ENCODE peak calls at places on chromosomes 11 and 22, in six cellular contexts. One of them, this sample, is unnamed.

GRCh38 chr11:128467610-128468041 is 119.7 kb downstream of the ETS1 start:
- DNase-seq in upper lobe of left lung: no peak
- DNase-seq in kidney epithelial cell: peak; percentile 100
- DNase-seq in astrocyte of the spinal cord: peak; percentile 98
- DNase-seq in lower lobe of right lung: no peak
- DNase-seq in SJSA1: peak; percentile 95
- DNase-seq in this sample: no peak

GRCh38 chr11:71135112-71135511 is 117.3 kb downstream of the SHANK2 start:
- DNase-seq in kidney epithelial cell: no peak
- DNase-seq in SJSA1: no peak
- DNase-seq in upper lobe of left lung: no peak
- DNase-seq in lower lobe of right lung: no peak
- DNase-seq in astrocyte of the spinal cord: no peak
- DNase-seq in this sample: no peak

GRCh38 chr11:126440792-126441514 is 85.5 kb downstream of the ST3GAL4 start:
- DNase-seq in astrocyte of the spinal cord: peak; percentile 68
- DNase-seq in SJSA1: peak; percentile 70
- DNase-seq in kidney epithelial cell: no peak
- DNase-seq in lower lobe of right lung: peak; percentile 81
- DNase-seq in upper lobe of left lung: peak; percentile 75
- DNase-seq in this sample: peak; percentile 83

GRCh38 chr11:35415488-35415887 is 3.9 kb downstream of the SLC1A2 start:
- DNase-seq in upper lobe of left lung: no peak
- DNase-seq in astrocyte of the spinal cord: no peak
- DNase-seq in SJSA1: no peak
- DNase-seq in kidney epithelial cell: no peak
- DNase-seq in lower lobe of right lung: no peak
- DNase-seq in this sample: no peak

GRCh38 chr11:36478700-36479329 is 31.3 kb downstream of the TRAF6 start:
- DNase-seq in kidney epithelial cell: no peak
- DNase-seq in upper lobe of left lung: no peak
- DNase-seq in SJSA1: no peak
- DNase-seq in lower lobe of right lung: no peak
- DNase-seq in astrocyte of the spinal cord: peak; percentile 72
- DNase-seq in this sample: no peak

GRCh38 chr11:123509737-123510578 is 79.9 kb downstream of the GRAMD1B start:
- DNase-seq in upper lobe of left lung: no peak
- DNase-seq in kidney epithelial cell: peak; percentile 41
- DNase-seq in SJSA1: no peak
- DNase-seq in astrocyte of the spinal cord: peak; percentile 88
- DNase-seq in lower lobe of right lung: no peak
- DNase-seq in this sample: no peak

GRCh38 chr11:68780829-68781228 is 29.5 kb upstream of the TESMIN start:
- DNase-seq in SJSA1: no peak
- DNase-seq in kidney epithelial cell: no peak
- DNase-seq in lower lobe of right lung: peak; percentile 77
- DNase-seq in astrocyte of the spinal cord: no peak
- DNase-seq in upper lobe of left lung: peak; percentile 60
- DNase-seq in this sample: peak; percentile 87

GRCh38 chr11:296206-296975 is 2.9 kb downstream of the IFITM5 start:
- DNase-seq in SJSA1: no peak
- DNase-seq in lower lobe of right lung: peak; percentile 42
- DNase-seq in upper lobe of left lung: no peak
- DNase-seq in kidney epithelial cell: no peak
- DNase-seq in astrocyte of the spinal cord: no peak
- DNase-seq in this sample: no peak

GRCh38 chr11:61293869-61294716 is 1.0 kb downstream of the VWCE start:
- DNase-seq in kidney epithelial cell: no peak
- DNase-seq in upper lobe of left lung: no peak
- DNase-seq in astrocyte of the spinal cord: peak; percentile 33
- DNase-seq in lower lobe of right lung: peak; percentile 55
- DNase-seq in SJSA1: no peak
- DNase-seq in this sample: peak; percentile 37

GRCh38 chr11:32100495-32100894 is 9.6 kb downstream of the RCN1 start:
- DNase-seq in kidney epithelial cell: no peak
- DNase-seq in upper lobe of left lung: no peak
- DNase-seq in SJSA1: no peak
- DNase-seq in lower lobe of right lung: no peak
- DNase-seq in astrocyte of the spinal cord: no peak
- DNase-seq in this sample: no peak

GRCh38 chr11:128214263-128214662 is 373.1 kb downstream of the ETS1 start:
- DNase-seq in SJSA1: no peak
- DNase-seq in kidney epithelial cell: no peak
- DNase-seq in astrocyte of the spinal cord: peak; percentile 14
- DNase-seq in lower lobe of right lung: no peak
- DNase-seq in upper lobe of left lung: no peak
- DNase-seq in this sample: no peak

GRCh38 chr22:23248583-23248982 is 68.3 kb downstream of the BCR start:
- DNase-seq in lower lobe of right lung: no peak
- DNase-seq in kidney epithelial cell: no peak
- DNase-seq in SJSA1: no peak
- DNase-seq in astrocyte of the spinal cord: peak; percentile 44
- DNase-seq in upper lobe of left lung: peak; percentile 68
- DNase-seq in this sample: peak; percentile 58

GRCh38 chr11:77042111-77042726 is 8.0 kb downstream of the B3GNT6 start:
- DNase-seq in kidney epithelial cell: no peak
- DNase-seq in SJSA1: no peak
- DNase-seq in lower lobe of right lung: no peak
- DNase-seq in upper lobe of left lung: no peak
- DNase-seq in astrocyte of the spinal cord: no peak
- DNase-seq in this sample: no peak

GRCh38 chr11:77040889-77041288 is 6.7 kb downstream of the B3GNT6 start:
- DNase-seq in upper lobe of left lung: no peak
- DNase-seq in astrocyte of the spinal cord: no peak
- DNase-seq in SJSA1: no peak
- DNase-seq in kidney epithelial cell: no peak
- DNase-seq in lower lobe of right lung: no peak
- DNase-seq in this sample: no peak

GRCh38 chr11:77039491-77040400 is 5.5 kb downstream of the B3GNT6 start:
- DNase-seq in lower lobe of right lung: no peak
- DNase-seq in SJSA1: no peak
- DNase-seq in upper lobe of left lung: no peak
- DNase-seq in astrocyte of the spinal cord: peak; percentile 33
- DNase-seq in kidney epithelial cell: no peak
- DNase-seq in this sample: no peak

GRCh38 chr11:77038825-77039326 is 4.7 kb downstream of the B3GNT6 start:
- DNase-seq in astrocyte of the spinal cord: no peak
- DNase-seq in lower lobe of right lung: no peak
- DNase-seq in SJSA1: no peak
- DNase-seq in upper lobe of left lung: no peak
- DNase-seq in kidney epithelial cell: no peak
- DNase-seq in this sample: no peak

DNA sequence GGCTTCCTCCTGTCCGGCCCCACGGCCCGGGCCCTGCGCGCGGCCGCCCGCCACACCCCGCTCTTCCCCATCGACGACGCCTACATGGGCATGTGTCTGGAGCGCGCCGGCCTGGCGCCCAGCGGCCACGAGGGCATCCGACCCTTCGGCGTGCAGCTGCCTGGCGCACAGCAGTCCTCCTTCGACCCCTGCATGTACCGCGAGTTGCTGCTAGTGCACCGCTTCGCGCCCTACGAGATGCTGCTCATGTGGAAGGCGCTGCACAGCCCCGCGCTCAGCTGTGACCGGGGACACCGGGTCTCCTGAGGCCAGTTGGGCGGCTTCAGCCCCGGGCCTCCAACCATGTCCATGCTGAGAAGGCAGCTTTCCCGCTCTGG is 6.2 kb downstream of the B3GNT6 start:
- DNase-seq in kidney epithelial cell: no peak
- DNase-seq in upper lobe of left lung: no peak
- DNase-seq in astrocyte of the spinal cord: no peak
- DNase-seq in lower lobe of right lung: no peak
- DNase-seq in SJSA1: no peak
- DNase-seq in this sample: no peak
- H3K4me3 ChIP-seq in kidney epithelial cell: no peak overlapping the region
- H3K4me3 ChIP-seq in upper lobe of left lung: no peak overlapping the region
- H3K4me3 ChIP-seq in astrocyte of the spinal cord: no peak overlapping the region
- H3K4me3 ChIP-seq in lower lobe of right lung: no peak overlapping the region
- H3K4me3 ChIP-seq in SJSA1: no peak overlapping the region
- H3K4me3 ChIP-seq in this sample: no peak overlapping the region

DNA sequence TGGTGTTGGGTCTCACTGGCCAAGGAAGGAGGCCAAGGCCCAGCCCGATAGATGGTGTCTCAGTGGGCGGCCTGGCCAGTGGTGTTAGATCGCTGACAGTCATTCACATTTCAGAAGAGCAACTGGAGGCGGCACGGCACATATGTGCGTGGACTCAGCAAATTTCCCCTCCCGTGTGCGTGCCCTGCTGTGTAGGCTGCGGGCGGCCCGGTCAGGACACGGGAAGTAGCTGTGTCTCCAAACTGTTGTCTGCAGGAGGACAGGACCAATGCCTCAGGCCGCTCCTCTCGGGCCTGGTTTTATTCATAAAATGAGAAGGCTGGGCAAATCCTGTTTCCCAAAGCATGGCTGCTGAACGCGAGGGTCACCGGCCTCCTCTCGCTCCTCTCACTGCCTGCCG is 711.7 kb downstream of the BRD1 start:
- DNase-seq in lower lobe of right lung: no peak
- DNase-seq in astrocyte of the spinal cord: no peak
- DNase-seq in kidney epithelial cell: no peak
- DNase-seq in upper lobe of left lung: no peak
- DNase-seq in SJSA1: no peak
- DNase-seq in this sample: no peak
- H3K4me3 ChIP-seq in lower lobe of right lung: no peak overlapping the region
- H3K4me3 ChIP-seq in astrocyte of the spinal cord: no peak overlapping the region
- H3K4me3 ChIP-seq in kidney epithelial cell: no peak overlapping the region
- H3K4me3 ChIP-seq in upper lobe of left lung: no peak overlapping the region
- H3K4me3 ChIP-seq in SJSA1: no peak overlapping the region
- H3K4me3 ChIP-seq in this sample: no peak overlapping the region

GRCh38 chr11:6391548-6392134 is 1.4 kb downstream of the SMPD1 start:
- DNase-seq in lower lobe of right lung: no peak
- DNase-seq in astrocyte of the spinal cord: no peak
- DNase-seq in SJSA1: no peak
- DNase-seq in upper lobe of left lung: no peak
- DNase-seq in kidney epithelial cell: no peak
- DNase-seq in this sample: no peak
- H3K4me3 ChIP-seq in lower lobe of right lung: peak overlapping the region; percentile 81
- H3K4me3 ChIP-seq in astrocyte of the spinal cord: no peak overlapping the region
- H3K4me3 ChIP-seq in SJSA1: no peak overlapping the region
- H3K4me3 ChIP-seq in upper lobe of left lung: peak overlapping the region; percentile 68
- H3K4me3 ChIP-seq in kidney epithelial cell: no peak overlapping the region
- H3K4me3 ChIP-seq in this sample: peak overlapping the region; percentile 72

DNA sequence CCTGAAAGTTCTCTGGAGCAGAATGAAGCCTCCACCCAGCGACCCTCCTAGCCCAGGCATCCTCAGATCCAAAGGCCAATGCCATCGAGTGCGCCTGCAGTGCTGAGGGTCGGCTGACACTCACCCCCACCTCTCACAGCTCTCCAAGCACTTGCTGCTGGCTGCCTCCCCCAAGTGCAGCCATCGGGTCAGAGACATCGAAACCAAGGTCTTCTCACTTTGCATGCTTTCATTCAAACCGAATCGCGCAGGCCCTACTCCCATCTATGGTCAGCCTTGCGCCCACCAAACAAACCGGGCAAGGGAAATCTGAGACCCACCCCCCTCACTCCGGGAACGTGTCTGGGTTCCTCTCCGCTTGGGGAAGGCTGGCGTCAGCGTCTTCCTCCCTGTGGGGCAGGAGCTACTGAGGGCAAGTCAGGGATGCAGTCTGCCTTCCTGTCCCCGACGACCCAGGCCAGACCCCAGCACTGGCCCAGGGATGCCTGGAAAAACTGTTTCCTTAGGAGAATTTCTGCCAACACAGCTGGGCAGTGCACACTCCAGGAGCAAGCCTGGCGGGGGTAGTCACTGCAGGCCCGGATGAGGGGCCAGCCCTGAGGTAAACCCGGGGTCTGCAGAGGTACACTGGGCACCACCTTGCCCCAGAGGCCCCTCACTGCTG is 7.0 kb downstream of the WNT7B start:
- DNase-seq in lower lobe of right lung: no peak
- DNase-seq in upper lobe of left lung: no peak
- DNase-seq in astrocyte of the spinal cord: no peak
- DNase-seq in SJSA1: no peak
- DNase-seq in kidney epithelial cell: no peak
- DNase-seq in this sample: no peak
- H3K4me3 ChIP-seq in lower lobe of right lung: no peak overlapping the region
- H3K4me3 ChIP-seq in upper lobe of left lung: no peak overlapping the region
- H3K4me3 ChIP-seq in astrocyte of the spinal cord: peak overlapping the region; percentile 56
- H3K4me3 ChIP-seq in SJSA1: no peak overlapping the region
- H3K4me3 ChIP-seq in kidney epithelial cell: no peak overlapping the region
- H3K4me3 ChIP-seq in this sample: no peak overlapping the region

DNA sequence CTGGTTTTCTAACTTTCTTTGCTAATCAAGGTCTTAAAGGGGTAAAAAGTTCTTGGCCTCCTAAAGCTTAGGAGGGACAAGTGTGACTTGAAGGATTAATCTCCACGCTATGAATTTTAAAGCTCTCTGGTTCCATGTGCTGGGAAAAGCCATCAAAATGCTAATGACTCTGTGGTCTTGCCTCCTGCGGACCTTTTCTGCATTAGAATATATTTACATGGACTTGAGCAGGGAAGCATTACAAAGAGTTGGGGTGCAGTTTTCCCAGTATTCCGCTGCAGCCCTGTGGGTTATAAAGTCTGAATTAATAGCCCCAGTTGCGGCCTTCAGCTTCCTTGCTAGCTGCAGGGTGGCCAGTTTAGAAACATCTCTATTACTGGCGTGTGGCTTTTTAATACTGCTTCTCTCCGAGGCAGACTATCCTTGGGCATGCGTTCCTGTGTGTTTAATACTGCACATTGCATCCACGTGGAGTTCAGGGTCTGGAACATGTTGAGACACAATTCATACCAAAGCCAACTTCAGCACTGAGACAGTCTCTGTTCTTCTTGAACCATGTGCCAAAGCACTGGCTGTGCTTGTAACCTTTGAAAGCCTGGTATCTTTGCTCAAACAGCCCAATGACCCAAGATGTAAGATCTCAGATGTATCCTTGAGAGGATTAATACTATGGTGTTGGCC is 27.3 kb downstream of the TSPAN18 start:
- DNase-seq in kidney epithelial cell: no peak
- DNase-seq in lower lobe of right lung: no peak
- DNase-seq in upper lobe of left lung: no peak
- DNase-seq in SJSA1: no peak
- DNase-seq in astrocyte of the spinal cord: no peak
- DNase-seq in this sample: no peak
- H3K4me3 ChIP-seq in kidney epithelial cell: no peak overlapping the region
- H3K4me3 ChIP-seq in lower lobe of right lung: no peak overlapping the region
- H3K4me3 ChIP-seq in upper lobe of left lung: no peak overlapping the region
- H3K4me3 ChIP-seq in SJSA1: no peak overlapping the region
- H3K4me3 ChIP-seq in astrocyte of the spinal cord: no peak overlapping the region
- H3K4me3 ChIP-seq in this sample: no peak overlapping the region

DNA sequence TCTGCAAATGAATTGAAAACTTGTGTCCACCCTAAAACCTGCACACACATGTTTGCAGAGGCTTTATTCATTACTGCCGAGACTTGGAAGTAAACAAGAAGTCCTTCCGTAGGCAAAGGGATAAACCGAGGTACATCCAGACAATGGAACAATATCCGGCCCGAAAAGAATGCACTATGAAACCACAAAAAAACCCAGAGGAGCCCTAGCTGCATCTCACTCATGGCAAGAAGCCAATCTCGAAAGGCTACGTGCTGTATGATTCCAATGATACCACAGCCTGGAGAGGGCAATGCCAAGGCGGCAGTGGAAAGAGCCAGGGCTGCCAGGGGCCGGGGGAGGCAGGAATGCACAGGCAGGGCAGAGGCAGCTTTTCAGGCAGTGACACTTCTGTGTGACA is 3.2 kb upstream of the MRPL23 start:
- DNase-seq in SJSA1: peak; percentile 70
- DNase-seq in astrocyte of the spinal cord: peak; percentile 12
- DNase-seq in lower lobe of right lung: peak; percentile 40
- DNase-seq in upper lobe of left lung: no peak
- DNase-seq in kidney epithelial cell: no peak
- DNase-seq in this sample: no peak
- H3K4me3 ChIP-seq in SJSA1: no peak overlapping the region
- H3K4me3 ChIP-seq in astrocyte of the spinal cord: no peak overlapping the region
- H3K4me3 ChIP-seq in lower lobe of right lung: no peak overlapping the region
- H3K4me3 ChIP-seq in upper lobe of left lung: no peak overlapping the region
- H3K4me3 ChIP-seq in kidney epithelial cell: no peak overlapping the region
- H3K4me3 ChIP-seq in this sample: no peak overlapping the region

GRCh38 chr11:111938687-111939160 is 1.6 kb downstream of the DIXDC1 start:
- DNase-seq in kidney epithelial cell: no peak
- DNase-seq in upper lobe of left lung: no peak
- DNase-seq in lower lobe of right lung: no peak
- DNase-seq in SJSA1: no peak
- DNase-seq in astrocyte of the spinal cord: peak; percentile 76
- DNase-seq in this sample: no peak
- H3K4me3 ChIP-seq in kidney epithelial cell: peak overlapping the region; percentile 12
- H3K4me3 ChIP-seq in upper lobe of left lung: no peak overlapping the region
- H3K4me3 ChIP-seq in lower lobe of right lung: no peak overlapping the region
- H3K4me3 ChIP-seq in SJSA1: no peak overlapping the region
- H3K4me3 ChIP-seq in astrocyte of the spinal cord: peak overlapping the region; percentile 60
- H3K4me3 ChIP-seq in this sample: peak overlapping the region; percentile 7

This sample was measured in stomach.